ENCODE peak calls at places on chromosome 11, in four cellular contexts. R, M, W and B are unnamed samples.

GRCh38 chr11:65329944-65330403 is 3.7 kb upstream of the DPF2 start:
- DNase-seq in R (peak), M (peak), W (peak), B (no peak)

GRCh38 chr11:12287374-12288211 is 89.8 kb upstream of the PARVA start:
- DNase-seq in R (peak), M (peak), W (peak), B (no peak)

GRCh38 chr11:118898400-118899295 is 15.0 kb downstream of the CXCR5 start:
- DNase-seq in R (no peak), M (no peak), W (no peak), B (no peak)

GRCh38 chr11:94574193-94574961 is 7.2 kb downstream of the PIWIL4 start:
- DNase-seq in R (no peak), M (peak), W (peak), B (no peak)

GRCh38 chr11:135033545-135033944 is 621.5 kb upstream of the B3GAT1 start:
- DNase-seq in R (no peak), M (peak), W (no peak), B (no peak)

GRCh38 chr11:66728760-66729385 is at the start of gene SPTBN2:
- DNase-seq in R (no peak), M (peak), W (no peak), B (no peak)

GRCh38 chr11:65442952-65443351 is 20.4 kb downstream of the NEAT1 start:
- DNase-seq in R (no peak), M (peak), W (peak), B (no peak)

GRCh38 chr11:65375012-65375411 is 7.4 kb downstream of the SLC25A45 start:
- DNase-seq in R (no peak), M (no peak), W (no peak), B (no peak)

GRCh38 chr11:39741066-39741465 is 1718.4 kb downstream of the LRRC4C start:
- DNase-seq in R (no peak), M (no peak), W (no peak), B (no peak)

GRCh38 chr11:74321487-74322188 is 10.2 kb upstream of the P4HA3 start:
- DNase-seq in R (peak), M (peak), W (peak), B (no peak)

GRCh38 chr11:96097844-96098421 is 174.0 kb upstream of the MTMR2 start:
- DNase-seq in R (no peak), M (peak), W (peak), B (no peak)

GRCh38 chr11:45182902-45183301 is 36.5 kb downstream of the PRDM11 start:
- DNase-seq in R (no peak), M (peak), W (peak), B (no peak)

GRCh38 chr11:10728779-10729472 is 22.1 kb upstream of the CTR9 start:
- DNase-seq in R (no peak), M (peak), W (peak), B (peak)

GRCh38 chr11:120244966-120245365 is 5.0 kb downstream of the POU2F3 start:
- DNase-seq in R (no peak), M (no peak), W (no peak), B (no peak)

GRCh38 chr11:108601150-108601549 is 7.6 kb upstream of the EXPH5 start:
- DNase-seq in R (no peak), M (peak), W (peak), B (no peak)

GRCh38 chr11:30414283-30414682 is 91.4 kb downstream of the ARL14EP start:
- DNase-seq in R (no peak), M (no peak), W (no peak), B (no peak)

GRCh38 chr11:27248430-27249207 is 114.4 kb downstream of the CCDC34 start:
- DNase-seq in R (no peak), M (no peak), W (no peak), B (no peak)

GRCh38 chr11:33893711-33894401 is 2.0 kb upstream of the LMO2 start:
- DNase-seq in R (no peak), M (no peak), W (no peak), B (no peak)

GRCh38 chr11:130177782-130178181 is 18.2 kb downstream of the ST14 start:
- DNase-seq in R (no peak), M (no peak), W (no peak), B (no peak)

GRCh38 chr11:121221801-121222200 is 70.8 kb upstream of the SC5D start:
- DNase-seq in R (no peak), M (no peak), W (no peak), B (no peak)

GRCh38 chr11:105202844-105203548 is 63.4 kb upstream of the CARD18 start:
- DNase-seq in R (no peak), M (peak), W (no peak), B (no peak)

GRCh38 chr11:122192634-122193245 is 76.7 kb upstream of the BLID start:
- DNase-seq in R (no peak), M (peak), W (peak), B (no peak)

GRCh38 chr11:44006882-44007495 is 40.8 kb upstream of the ACCSL start:
- DNase-seq in R (no peak), M (no peak), W (no peak), B (no peak)

GRCh38 chr11:44133335-44133946 is 38.0 kb downstream of the EXT2 start:
- DNase-seq in R (peak), M (peak), W (peak), B (no peak)

GRCh38 chr11:12116425-12117032 is 6.1 kb downstream of the MICAL2 start:
- DNase-seq in R (no peak), M (no peak), W (no peak), B (no peak)

GRCh38 chr11:78952188-78952587 is 377.5 kb upstream of the NARS2 start:
- DNase-seq in R (no peak), M (no peak), W (no peak), B (no peak)

GRCh38 chr11:46278387-46279173 is 1.1 kb downstream of the CREB3L1 start:
- DNase-seq in R (no peak), M (peak), W (peak), B (peak)

GRCh38 chr11:131748146-131749050 is 378.0 kb downstream of the NTM start:
- DNase-seq in R (peak), M (peak), W (peak), B (no peak)

GRCh38 chr11:122634507-122634906 is 21.0 kb upstream of the UBASH3B start:
- DNase-seq in R (no peak), M (peak), W (peak), B (no peak)

GRCh38 chr11:46452918-46453517 is 61.4 kb upstream of the CHRM4 start:
- DNase-seq in R (no peak), M (no peak), W (no peak), B (no peak)

GRCh38 chr11:88494857-88495256 is 157.3 kb upstream of the CTSC start:
- DNase-seq in R (no peak), M (no peak), W (no peak), B (no peak)
- TF ChIP-seq CTCF in R (no peak), M (no peak), W (no peak), B (no peak)

GRCh38 chr11:61575886-61576516 is 4.9 kb downstream of the SYT7 start:
- DNase-seq in R (no peak), M (no peak), W (no peak), B (no peak)
- TF ChIP-seq CTCF in R (no peak), M (no peak), W (no peak), B (no peak)

DNA sequence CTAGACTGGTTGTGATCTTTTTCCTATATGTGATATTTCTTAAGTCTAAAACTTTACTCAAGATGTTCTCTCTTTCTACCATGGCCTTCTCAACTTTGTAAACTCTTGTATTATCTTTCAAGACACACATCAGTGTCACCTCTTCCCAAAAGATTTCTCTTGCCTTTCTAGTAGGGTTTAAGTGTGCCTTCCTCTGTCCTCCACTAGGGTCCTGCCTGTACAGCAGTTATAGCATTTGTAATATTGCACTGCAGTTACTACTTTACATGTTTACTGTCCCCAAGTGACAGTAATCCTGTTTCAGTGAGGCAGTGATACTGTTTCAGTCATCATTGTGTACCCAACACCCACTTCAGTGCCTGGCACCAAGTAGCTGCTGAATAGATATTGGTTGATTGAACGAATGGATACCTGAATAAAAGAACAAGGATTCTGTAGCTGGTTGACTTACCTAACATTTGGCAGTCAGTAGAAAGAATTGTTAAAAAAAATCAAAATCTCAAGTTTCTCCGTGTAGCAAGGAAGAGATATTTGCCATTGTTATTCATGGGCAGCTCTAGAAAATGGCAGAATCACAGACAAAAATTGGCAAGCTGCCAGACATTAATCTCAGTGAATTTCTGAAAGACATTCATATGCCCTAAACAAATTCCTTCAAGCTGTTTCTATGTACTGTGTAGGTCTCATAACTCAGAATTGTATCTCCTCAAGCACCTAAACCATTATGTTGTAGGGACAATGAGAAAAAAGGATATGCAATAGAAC is 79.4 kb downstream of the RBMXL2 start:
- DNase-seq in R (no peak), M (no peak), W (no peak), B (no peak)
- TF ChIP-seq CTCF in R (no peak), M (no peak), W (no peak), B (no peak)

DNA sequence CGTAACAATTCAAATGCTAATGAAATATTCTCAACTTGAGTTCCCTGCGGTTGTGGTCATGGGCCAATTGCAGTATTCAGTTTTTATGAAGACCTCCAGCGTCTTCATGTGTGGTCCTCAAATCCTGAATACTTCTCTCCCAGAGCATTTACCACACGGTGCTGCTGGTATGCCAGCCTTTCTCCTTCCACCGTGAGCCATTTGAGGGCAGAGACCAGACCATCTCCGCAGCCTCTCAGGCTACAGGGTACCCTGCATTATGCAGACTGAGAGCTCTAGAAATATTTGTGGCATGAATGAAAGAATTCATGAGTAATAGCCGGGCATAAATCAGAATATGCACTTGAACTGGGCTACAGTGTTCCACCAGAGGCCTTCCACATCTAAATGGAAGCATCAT is 289.7 kb downstream of the ST3GAL4 start:
- DNase-seq in R (no peak), M (no peak), W (no peak), B (no peak)
- TF ChIP-seq CTCF in R (no peak), M (no peak), W (no peak), B (no peak)

DNA sequence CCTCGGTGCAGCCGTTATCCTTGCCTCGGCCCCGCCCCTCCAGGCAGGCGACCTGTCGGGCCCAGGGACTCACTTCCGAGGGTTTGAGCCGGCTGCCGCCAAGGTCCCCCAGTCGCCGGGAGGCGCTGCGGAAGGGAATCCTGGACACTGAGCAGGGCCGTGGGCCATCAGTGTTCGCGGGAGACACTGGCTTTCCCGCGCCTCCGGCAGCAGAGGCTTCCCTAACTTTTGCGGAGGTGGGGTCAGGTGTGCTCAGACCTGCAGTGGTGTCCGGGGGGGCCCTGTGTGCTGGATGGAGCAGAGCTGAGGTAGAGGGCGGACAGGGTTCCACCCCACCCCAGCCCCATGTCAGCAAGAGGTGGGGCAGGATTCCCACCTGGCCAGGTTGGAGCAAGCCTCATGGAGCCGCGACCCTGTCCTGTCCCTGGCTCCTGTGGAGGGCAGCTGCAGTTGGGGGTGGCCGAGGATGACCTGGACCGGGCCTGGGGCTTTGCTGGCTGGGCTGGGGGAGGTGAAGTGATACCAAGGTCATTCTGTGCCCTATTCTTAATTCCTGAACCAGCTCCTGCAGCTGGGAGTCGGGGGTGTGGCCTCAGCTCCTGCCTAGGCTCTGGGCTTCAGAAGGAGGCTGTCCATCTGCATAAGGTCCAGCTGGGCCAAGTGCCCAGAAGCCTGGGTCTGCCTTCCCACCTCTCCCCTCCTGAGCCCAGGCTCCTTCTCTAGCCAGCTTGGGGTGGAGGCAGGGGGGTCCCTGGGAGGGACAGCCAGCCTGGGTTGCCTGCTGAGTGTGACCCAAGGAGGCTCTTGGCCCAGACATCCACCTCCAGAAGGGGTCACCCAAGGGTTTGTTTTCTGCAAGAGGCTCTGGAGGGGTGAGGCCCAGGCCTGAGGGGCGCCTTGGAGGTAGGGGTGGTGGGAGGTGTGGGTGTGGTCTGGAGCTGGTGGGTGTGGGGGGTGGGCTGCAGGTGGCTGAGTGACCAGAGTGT is 8.4 kb downstream of the TSPAN4 start:
- DNase-seq in R (no peak), M (peak), W (no peak), B (no peak)
- TF ChIP-seq CTCF in R (no peak), M (peak), W (no peak), B (peak)

GRCh38 chr11:2691991-2692841 is 7.6 kb downstream of the KCNQ1OT1 start:
- DNase-seq in R (no peak), M (no peak), W (no peak), B (no peak)
- TF ChIP-seq CTCF in R (no peak), M (no peak), W (peak), B (no peak)

DNA sequence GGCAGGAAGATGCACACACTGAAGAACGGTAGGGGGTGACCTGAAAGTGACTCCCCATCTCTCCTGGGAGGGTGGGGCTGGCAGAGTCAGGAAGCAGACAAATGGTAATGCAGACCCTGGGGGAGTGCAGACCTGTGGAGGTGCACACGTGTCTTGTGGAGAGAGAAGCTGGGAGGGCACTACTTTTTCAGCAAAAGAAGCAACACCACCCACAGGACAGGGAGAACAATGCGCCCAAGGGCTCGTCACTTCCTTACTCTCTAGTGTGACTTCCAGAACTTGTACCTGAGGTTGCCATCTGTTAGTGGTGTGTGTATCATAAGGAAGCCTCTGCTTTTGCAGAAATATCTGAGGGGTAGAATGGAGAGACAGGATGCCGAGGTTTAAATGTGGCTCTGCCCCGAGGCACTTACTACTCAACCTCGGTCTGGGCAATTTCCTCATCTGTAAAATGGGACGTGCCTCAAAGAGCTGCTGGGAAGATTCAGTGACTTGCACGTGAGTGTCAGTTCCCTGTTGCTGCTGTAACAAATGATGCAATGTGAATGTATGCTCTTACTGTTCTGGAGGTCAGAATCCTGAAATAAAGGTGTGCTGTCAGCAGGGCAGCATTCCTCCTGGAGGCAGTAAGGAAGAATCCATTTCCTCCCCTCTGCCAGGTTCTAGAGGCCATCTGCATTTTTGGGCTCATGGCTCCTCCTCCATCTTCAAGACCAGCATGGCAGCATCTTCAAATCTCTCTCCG is 323.4 kb downstream of the SHANK2 start:
- DNase-seq in R (no peak), M (no peak), W (no peak), B (no peak)
- TF ChIP-seq CTCF in R (no peak), M (no peak), W (no peak), B (no peak)

GRCh38 chr11:125226701-125227100 is 62.1 kb downstream of the PKNOX2 start:
- DNase-seq in R (no peak), M (no peak), W (no peak), B (no peak)

GRCh38 chr11:125225401-125225800 is 60.9 kb downstream of the PKNOX2 start:
- DNase-seq in R (no peak), M (no peak), W (no peak), B (no peak)

GRCh38 chr11:125223901-125224331 is 59.4 kb downstream of the PKNOX2 start:
- DNase-seq in R (no peak), M (no peak), W (no peak), B (no peak)

GRCh38 chr11:125222494-125222893 is 57.9 kb downstream of the PKNOX2 start:
- DNase-seq in R (no peak), M (no peak), W (no peak), B (no peak)

DNA sequence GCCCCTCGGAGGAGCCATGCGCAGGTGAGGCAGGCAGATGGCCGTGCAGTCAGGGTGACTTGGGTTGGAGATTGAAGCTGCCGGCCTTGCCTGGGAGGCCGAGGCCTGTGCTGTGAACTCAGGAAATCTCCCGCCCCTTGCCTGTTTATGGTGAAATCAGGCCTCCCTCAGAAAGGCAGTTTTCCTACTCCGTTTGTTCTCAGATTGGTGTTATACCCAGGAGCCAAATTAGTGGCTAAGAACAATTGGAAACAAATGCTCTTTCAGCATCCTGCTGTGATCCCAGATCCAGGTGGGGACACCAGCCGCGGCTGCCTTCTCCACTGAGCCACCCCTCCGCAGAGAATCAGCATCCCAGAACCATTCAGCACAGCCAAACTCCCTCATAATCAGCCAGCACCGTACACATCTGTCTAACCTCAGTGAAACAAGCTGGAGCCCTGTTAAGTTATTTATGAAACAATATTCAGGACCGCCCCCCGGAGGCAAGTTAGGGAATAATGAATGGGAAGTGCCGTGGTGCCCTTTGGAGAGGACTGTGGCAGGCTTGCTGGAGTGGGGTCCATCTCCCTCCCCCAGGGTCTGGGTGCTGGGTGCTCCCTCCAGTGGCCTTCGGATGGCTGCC is 60.0 kb downstream of the PKNOX2 start:
- DNase-seq in R (peak), M (peak), W (peak), B (no peak)
- TF ChIP-seq CTCF in R (no peak), M (peak), W (peak), B (peak)